ENCODE peak calls at places on chromosomes 6 and 20, in five cellular contexts. M is tibial artery, Q is Caco-2, H is neuronal stem cell, N is adrenal gland. C is an unnamed sample.
A peak's percentile ranks its signal among the peaks of the same experiment; 100 is the strongest.

GRCh38 chr20:23159256-23159922 is 73.3 kb upstream of the CD93 start:
- DNase-seq in H (no peak), M (no peak), N (no peak), Q (no peak), C (no peak)

GRCh38 chr20:14446446-14446845 is 109.0 kb upstream of the FLRT3 start:
- DNase-seq in N (no peak), M (no peak), Q (no peak), H (no peak), C (no peak)

GRCh38 chr20:38114353-38114791 is 50.7 kb downstream of the TGM2 start:
- DNase-seq in H (no peak), N (no peak), M (no peak), Q (no peak), C (no peak)

GRCh38 chr6:53579338-53579737 is 34.4 kb upstream of the GCLC start:
- DNase-seq in M (no peak), N (no peak), H (no peak), Q (no peak), C (no peak)

GRCh38 chr20:52552181-52552872 is 360.7 kb upstream of the ZFP64 start:
- DNase-seq in N (no peak), M (no peak), H (no peak), Q (no peak), C (no peak)

GRCh38 chr6:170102582-170103481 is 188.0 kb downstream of the DLL1 start:
- DNase-seq in N (no peak), H (no peak), Q (peak; percentile 24), M (peak; percentile 46), C (no peak)

GRCh38 chr20:7775072-7775471 is 165.2 kb downstream of the HAO1 start:
- DNase-seq in H (no peak), N (no peak), M (no peak), Q (no peak), C (no peak)

GRCh38 chr6:155505560-155505959 is 49.9 kb upstream of the NOX3 start:
- DNase-seq in N (no peak), Q (no peak), H (no peak), M (no peak), C (no peak)

GRCh38 chr6:56708810-56709597 is 66.3 kb upstream of the DST start:
- DNase-seq in Q (no peak), N (no peak), M (no peak), H (no peak), C (no peak)

GRCh38 chr6:152572395-152573061 is 64.6 kb downstream of the SYNE1 start:
- DNase-seq in H (no peak), N (no peak), Q (no peak), M (no peak), C (no peak)

GRCh38 chr6:132887204-132887603 is 72.8 kb downstream of the RPS12 start:
- DNase-seq in Q (no peak), M (no peak), H (no peak), N (no peak), C (no peak)

GRCh38 chr20:36273414-36274247 is 32.5 kb upstream of the DLGAP4 start:
- DNase-seq in N (no peak), H (no peak), Q (peak; percentile 58), M (peak; percentile 41), C (no peak)

GRCh38 chr20:3248167-3248992 is 9.4 kb upstream of the SLC4A11 start:
- DNase-seq in M (no peak), H (peak; percentile 15), Q (no peak), N (no peak), C (no peak)

GRCh38 chr6:29702519-29703103 is 20.6 kb upstream of the HLA-F start:
- DNase-seq in Q (peak; percentile 49), N (no peak), H (peak; percentile 55), M (no peak), C (no peak)

GRCh38 chr20:24732076-24732475 is 217.0 kb upstream of the CST7 start:
- DNase-seq in Q (no peak), M (no peak), H (no peak), N (no peak), C (no peak)

GRCh38 chr6:131694832-131695426 is 6.3 kb downstream of the OR2A4 start:
- DNase-seq in Q (peak; percentile 60), N (peak; percentile 33), H (peak; percentile 54), M (no peak), C (peak; percentile 52)

GRCh38 chr6:30820196-30820595 is 64.1 kb upstream of the DDR1 start:
- DNase-seq in N (peak; percentile 62), Q (no peak), H (no peak), M (peak; percentile 78), C (no peak)

GRCh38 chr6:85726206-85726605 is 83.5 kb upstream of the SYNCRIP start:
- DNase-seq in M (no peak), Q (no peak), N (no peak), H (peak; percentile 3), C (no peak)

GRCh38 chr6:27977387-27977786 is 20.3 kb downstream of the OR2B6 start:
- DNase-seq in N (no peak), M (no peak), Q (no peak), H (no peak), C (no peak)

GRCh38 chr6:19297880-19298279 is 539.3 kb upstream of the ID4 start:
- DNase-seq in H (no peak), M (no peak), Q (no peak), N (no peak), C (no peak)

GRCh38 chr6:36597775-36598174 is 3.6 kb downstream of the SRSF3 start:
- DNase-seq in Q (no peak), N (peak; percentile 5), M (peak; percentile 46), H (no peak), C (no peak)

GRCh38 chr20:6562111-6562510 is 205.4 kb upstream of the BMP2 start:
- DNase-seq in M (no peak), H (no peak), N (no peak), Q (no peak), C (no peak)

GRCh38 chr6:163839296-163839695 is 424.8 kb downstream of the QKI start:
- DNase-seq in Q (no peak), N (no peak), H (no peak), M (no peak), C (no peak)

GRCh38 chr6:163842467-163842866 is 427.9 kb downstream of the QKI start:
- DNase-seq in H (no peak), Q (no peak), N (no peak), M (no peak), C (no peak)

GRCh38 chr6:163843194-163843593 is 428.7 kb downstream of the QKI start:
- DNase-seq in H (no peak), Q (no peak), N (no peak), M (no peak), C (no peak)

GRCh38 chr6:163841326-163841725 is 426.8 kb downstream of the QKI start:
- DNase-seq in Q (no peak), N (no peak), H (no peak), M (no peak), C (no peak)

DNA sequence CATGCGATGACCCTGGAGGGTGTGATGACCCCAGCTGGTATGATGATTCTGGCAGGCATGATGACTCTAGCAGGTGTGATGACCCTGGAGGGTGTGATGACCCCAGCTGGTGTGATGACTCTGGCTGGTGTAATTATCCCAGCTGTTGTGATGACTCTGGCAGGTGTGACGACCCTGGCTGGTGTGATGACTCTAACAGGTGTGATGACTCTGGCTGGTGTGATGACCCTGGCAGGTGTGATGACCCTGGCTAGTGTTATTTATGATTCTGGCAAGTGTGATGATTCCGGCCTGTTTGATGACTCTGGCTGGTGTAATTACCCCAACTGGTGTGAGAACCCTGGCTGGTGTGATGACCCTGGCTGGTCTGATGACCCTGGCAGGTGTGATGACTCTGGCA is 427.2 kb downstream of the QKI start:
- DNase-seq in M (no peak), N (no peak), Q (no peak), H (no peak), C (no peak)
- H3K4me1 ChIP-seq in M (no peaks in the 10 kb centered on the region), N (peaks cover 8% of the 10 kb centered on the region), Q (no peaks in the 10 kb centered on the region), H (peaks cover 23% of the 10 kb centered on the region), C (no peaks in the 10 kb centered on the region)

GRCh38 chr6:4028051-4028450 is 50.9 kb downstream of the FAM217A start:
- DNase-seq in M (no peak), N (no peak), Q (no peak), H (no peak), C (no peak)
- H3K4me1 ChIP-seq in M (peaks cover 51% of the 10 kb centered on the region), N (peaks cover 57% of the 10 kb centered on the region), Q (peaks cover 1% of the 10 kb centered on the region), H (peaks cover 4% of the 10 kb centered on the region), C (peaks cover 4% of the 10 kb centered on the region)

GRCh38 chr6:52510213-52510562 is 66.7 kb downstream of the TRAM2 start:
- DNase-seq in N (no peak), H (no peak), M (no peak), Q (no peak), C (no peak)
- H3K4me1 ChIP-seq in N (peaks cover 18% of the 10 kb centered on the region), H (peaks cover 10% of the 10 kb centered on the region), M (peaks cover 39% of the 10 kb centered on the region), Q (peaks cover 20% of the 10 kb centered on the region), C (peaks cover 11% of the 10 kb centered on the region)

DNA sequence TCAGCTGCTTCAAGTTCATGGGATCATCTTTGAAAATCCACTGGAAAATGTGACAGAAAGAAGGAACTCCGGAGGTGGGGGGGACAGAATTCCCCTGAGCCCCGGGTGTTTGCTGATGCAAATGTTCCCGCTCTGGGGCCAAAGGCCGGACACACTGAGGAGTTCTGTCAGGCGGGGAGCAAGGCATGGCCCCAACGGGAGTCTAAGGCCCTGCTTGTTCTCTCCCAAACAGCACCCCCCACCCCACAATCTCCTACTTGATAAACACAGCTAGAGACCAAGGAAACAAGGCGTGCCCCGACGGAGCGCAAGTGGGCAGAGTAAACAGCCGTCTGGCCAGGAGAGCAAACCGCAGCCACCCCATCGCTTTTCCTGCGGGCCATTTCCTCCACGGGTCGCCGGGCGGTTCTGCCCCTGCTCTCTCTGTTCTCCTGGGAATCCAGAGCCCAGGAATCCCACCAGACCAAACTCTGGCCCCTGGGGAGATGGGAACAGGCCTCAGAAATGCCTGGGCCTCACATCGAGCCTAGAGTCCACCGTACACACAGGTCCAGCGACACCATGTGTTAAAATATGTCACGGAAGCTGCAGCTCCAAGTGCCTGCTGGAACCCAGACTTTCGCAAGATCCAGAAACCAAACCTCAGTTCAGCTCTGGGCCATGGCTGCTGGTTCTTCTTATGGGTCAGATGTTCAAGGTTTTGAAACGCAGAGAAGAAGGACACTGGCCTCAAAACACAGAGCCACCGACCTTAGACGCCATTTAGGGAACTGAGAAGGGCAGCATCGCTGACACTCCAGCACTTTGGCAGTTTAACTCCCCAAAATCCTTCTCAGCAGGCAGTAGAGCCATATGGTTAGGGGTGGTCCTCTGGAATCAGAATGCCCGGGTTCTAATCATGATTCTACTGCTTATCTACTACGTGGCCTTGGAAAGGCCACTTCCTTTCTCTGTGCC is 104.2 kb downstream of the PREX1 start:
- DNase-seq in N (peak; percentile 62), H (no peak), M (peak; percentile 95), Q (no peak), C (peak; percentile 30)
- H3K4me1 ChIP-seq in N (peaks cover 43% of the 10 kb centered on the region), H (no peaks in the 10 kb centered on the region), M (peaks cover 57% of the 10 kb centered on the region), Q (peaks cover 5% of the 10 kb centered on the region), C (no peaks in the 10 kb centered on the region)

C was measured in uterus.